ENCODE peak calls at places on chromosomes 4 and X, in nine cellular contexts. A, F, Q, N, U, M, B, L and K are unnamed samples.

GRCh38 chr4:27154706-27155105 is 294.1 kb downstream of the STIM2 start:
- DNase-seq in L (no peak), Q (no peak), M (no peak), N (peak; percentile 13), A (peak; percentile 26), F (peak; percentile 66), B (no peak), U (peak; percentile 85), K (no peak)

GRCh38 chr4:99811850-99812249 is 4.8 kb upstream of the DAPP1 start:
- DNase-seq in F (peak; percentile 40), N (no peak), A (peak; percentile 2), B (peak; percentile 34), M (peak; percentile 57), U (peak; percentile 15), L (peak; percentile 15), Q (no peak), K (no peak)

GRCh38 chr4:104897297-104897645 is 249.4 kb upstream of the TET2 start:
- DNase-seq in B (no peak), N (no peak), A (no peak), U (no peak), L (no peak), F (peak; percentile 9), Q (no peak), M (no peak), K (no peak)

GRCh38 chr4:186013404-186014186 is 55.4 kb upstream of the TLR3 start:
- DNase-seq in N (no peak), B (no peak), M (no peak), A (no peak), F (no peak), Q (no peak), U (no peak), L (no peak), K (no peak)

GRCh38 chr4:51836531-51836930 is 6.4 kb upstream of the DCUN1D4 start:
- DNase-seq in U (peak; percentile 43), F (no peak), A (no peak), N (no peak), B (no peak), L (no peak), M (no peak), Q (no peak), K (no peak)

GRCh38 chr4:156659983-156660382 is 311.6 kb downstream of the PDGFC start:
- DNase-seq in N (no peak), U (no peak), Q (no peak), A (no peak), M (no peak), B (no peak), L (no peak), F (no peak), K (no peak)

GRCh38 chr4:4428966-4429875 is 42.3 kb downstream of the NSG1 start:
- DNase-seq in B (no peak), A (no peak), U (no peak), Q (no peak), M (peak; percentile 74), F (no peak), N (no peak), L (no peak), K (no peak)

GRCh38 chr4:77697860-77698599 is 92.4 kb downstream of the CXCL13 start:
- DNase-seq in Q (no peak), N (peak; percentile 27), U (peak; percentile 66), B (peak; percentile 21), L (peak; percentile 25), F (peak; percentile 81), A (peak; percentile 19), M (peak; percentile 42), K (no peak)

GRCh38 chr4:1243451-1244080 is 5.4 kb downstream of the CTBP1 start:
- DNase-seq in F (no peak), A (no peak), Q (no peak), N (no peak), U (no peak), L (no peak), M (peak; percentile 9), B (no peak), K (no peak)

GRCh38 chrX:2596050-2596449 is 95.0 kb upstream of the CD99 start:
- DNase-seq in N (no peak), Q (no peak), M (no peak), U (peak; percentile 38), B (no peak), A (no peak), F (no peak), L (no peak), K (no peak)